ENCODE peak calls at places on chromosomes 16 and 17, in five cellular contexts. X is esophagus squamous epithelium, Y is Caco-2, D is Peyer's patch, U is cardiac muscle cell. E is an unnamed sample.

GRCh38 chr17:5241861-5242671 is 7.4 kb upstream of the SCIMP start:
- DNase-seq in X (no peak), D (peak; percentile 57), U (no peak), Y (no peak), E (no peak)

GRCh38 chr17:41919165-41919817 is 540 bp upstream of the ACLY start:
- DNase-seq in Y (peak; percentile 85), U (no peak), D (no peak), X (no peak), E (peak; percentile 41)

GRCh38 chr17:30173649-30174048 is 57.0 kb downstream of the NSRP1 start:
- DNase-seq in D (no peak), Y (no peak), X (no peak), U (no peak), E (no peak)

GRCh38 chr17:30323895-30324319 is 9.9 kb downstream of the TMIGD1 start:
- DNase-seq in X (no peak), D (no peak), Y (no peak), U (no peak), E (no peak)

GRCh38 chr16:50509521-50510341 is 38.5 kb upstream of the NKD1 start:
- DNase-seq in X (no peak), Y (no peak), U (peak; percentile 8), D (no peak), E (peak; percentile 26)

GRCh38 chr16:74999683-75000480 is 1.1 kb downstream of the ZNRF1 start:
- DNase-seq in U (peak; percentile 26), Y (peak; percentile 74), D (peak; percentile 69), X (no peak), E (peak; percentile 32)

GRCh38 chr16:20399185-20399584 is 5.4 kb downstream of the PDILT start:
- DNase-seq in D (no peak), X (no peak), U (no peak), Y (no peak), E (no peak)

GRCh38 chr17:59423137-59423703 is 91.8 kb downstream of the YPEL2 start:
- DNase-seq in U (peak; percentile 54), Y (no peak), D (no peak), X (no peak), E (peak; percentile 77)

GRCh38 chr17:45222273-45222993 is 748 bp downstream of the FMNL1 start:
- DNase-seq in Y (no peak), X (no peak), U (no peak), D (no peak), E (no peak)

GRCh38 chr16:85422374-85423185 is 190.5 kb upstream of the GSE1 start:
- DNase-seq in X (no peak), D (peak; percentile 93), Y (peak; percentile 98), U (peak; percentile 40), E (no peak)

GRCh38 chr16:89360760-89361435 is 129.5 kb downstream of the ANKRD11 start:
- DNase-seq in X (no peak), U (no peak), D (no peak), Y (no peak), E (no peak)

GRCh38 chr17:17134952-17135340 is 71.2 kb downstream of the PLD6 start:
- DNase-seq in U (no peak), X (no peak), D (no peak), Y (no peak), E (no peak)

GRCh38 chr17:4161179-4161559 is 18.2 kb downstream of the CYB5D2 start:
- DNase-seq in Y (peak; percentile 49), X (no peak), U (no peak), D (no peak), E (peak; percentile 98)

GRCh38 chr17:57913576-57914273 is 41.5 kb downstream of the CUEDC1 start:
- DNase-seq in Y (no peak), X (no peak), U (no peak), D (no peak), E (no peak)

GRCh38 chr17:50095626-50096037 is 481 bp downstream of the PDK2 start:
- DNase-seq in D (no peak), Y (no peak), U (peak; percentile 46), X (no peak), E (no peak)

GRCh38 chr17:29595107-29595942 is 2.4 kb downstream of the ANKRD13B start:
- DNase-seq in Y (no peak), X (no peak), D (no peak), U (no peak), E (no peak)

GRCh38 chr17:69473801-69474170 is 59.3 kb downstream of the MAP2K6 start:
- DNase-seq in Y (no peak), U (no peak), D (no peak), X (no peak), E (no peak)

GRCh38 chr17:37797206-37797605 is 52.3 kb upstream of the HNF1B start:
- DNase-seq in X (no peak), D (no peak), Y (no peak), U (no peak), E (no peak)

GRCh38 chr16:89623511-89624232 is 10.2 kb downstream of the DPEP1 start:
- DNase-seq in D (no peak), X (no peak), U (no peak), Y (no peak), E (peak; percentile 64)

GRCh38 chr17:38605852-38606645 is at the start of gene SRCIN1:
- DNase-seq in U (peak; percentile 65), Y (peak; percentile 86), D (peak; percentile 81), X (no peak), E (no peak)

GRCh38 chr17:12974319-12974661 is 43.5 kb downstream of the ELAC2 start:
- DNase-seq in D (no peak), X (no peak), Y (no peak), U (no peak), E (no peak)

GRCh38 chr17:31085563-31085962 is 9.2 kb upstream of the NF1 start:
- DNase-seq in Y (no peak), D (no peak), X (no peak), U (no peak), E (peak; percentile 27)

GRCh38 chr17:75877752-75878173 is 618 bp downstream of the TRIM47 start:
- DNase-seq in X (no peak), D (peak; percentile 91), Y (peak; percentile 78), U (peak; percentile 81), E (peak; percentile 87)

GRCh38 chr16:57304169-57305061 is 19.9 kb upstream of the PLLP start:
- DNase-seq in U (peak; percentile 19), Y (peak; percentile 98), D (no peak), X (no peak), E (peak; percentile 87)

GRCh38 chr16:80175011-80175410 is 365.8 kb upstream of the DYNLRB2 start:
- DNase-seq in Y (no peak), D (no peak), U (no peak), X (no peak), E (no peak)

GRCh38 chr16:12319464-12320030 is 343.0 kb downstream of the SNX29 start:
- DNase-seq in X (no peak), D (no peak), U (peak; percentile 29), Y (no peak), E (no peak)

GRCh38 chr16:35725949-35726348 is 2266.5 kb downstream of the TP53TG3F start:
- DNase-seq in X (no peak), D (no peak), Y (no peak), U (no peak), E (no peak)

GRCh38 chr17:39747745-39748144 is 10.0 kb downstream of the GRB7 start:
- DNase-seq in U (no peak), X (no peak), Y (no peak), D (no peak), E (no peak)
- H3K4me1 ChIP-seq in U (peaks cover 6% of the 10 kb centered on the region), X (peaks cover 15% of the 10 kb centered on the region), Y (peaks cover 9% of the 10 kb centered on the region), D (no peaks in the 10 kb centered on the region), E (peaks cover 7% of the 10 kb centered on the region)

GRCh38 chr17:82104797-82105416 is 6.9 kb upstream of the FASN start:
- DNase-seq in U (no peak), Y (no peak), D (no peak), X (no peak), E (peak; percentile 55)
- H3K4me1 ChIP-seq in U (peaks cover 31% of the 10 kb centered on the region), Y (peaks cover 75% of the 10 kb centered on the region), D (peaks cover 23% of the 10 kb centered on the region), X (peaks cover 91% of the 10 kb centered on the region), E (peaks cover 55% of the 10 kb centered on the region)

GRCh38 chr17:8101721-8102120 is 14.2 kb upstream of the ALOX12B start:
- DNase-seq in Y (no peak), D (no peak), U (no peak), X (no peak), E (no peak)

GRCh38 chr17:8105957-8106398 is 12.3 kb downstream of the ALOXE3 start:
- DNase-seq in X (no peak), Y (no peak), D (no peak), U (no peak), E (no peak)

GRCh38 chr17:8103549-8103948 is 14.8 kb downstream of the ALOXE3 start:
- DNase-seq in D (no peak), U (no peak), X (no peak), Y (no peak), E (no peak)

GRCh38 chr17:8100763-8101162 is 13.2 kb upstream of the ALOX12B start:
- DNase-seq in D (no peak), X (no peak), Y (no peak), U (no peak), E (no peak)

DNA sequence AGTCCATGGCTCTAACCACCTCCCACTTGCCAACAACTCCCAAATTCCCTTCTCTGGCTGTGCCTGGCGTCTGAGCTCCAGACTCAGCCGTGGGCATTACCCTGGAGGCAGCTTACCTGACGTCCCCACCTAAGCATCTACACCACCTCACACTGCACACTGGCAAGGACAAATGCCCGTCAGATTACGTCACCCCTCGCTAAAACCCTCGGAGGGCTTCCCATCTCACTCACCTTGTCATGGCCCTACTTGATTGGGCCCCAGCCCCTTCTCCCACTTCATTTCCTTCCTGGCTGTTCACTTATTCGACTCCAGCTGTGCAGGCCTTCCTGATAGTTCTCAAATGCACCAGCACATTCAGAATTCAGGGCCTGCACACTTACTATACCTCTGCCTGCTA is 13.4 kb downstream of the ALOXE3 start:
- DNase-seq in D (no peak), Y (no peak), U (no peak), X (no peak), E (no peak)
- H3K4me1 ChIP-seq in D (peaks cover 3% of the 10 kb centered on the region), Y (no peaks in the 10 kb centered on the region), U (peaks cover 5% of the 10 kb centered on the region), X (peaks cover 62% of the 10 kb centered on the region), E (peaks cover 2% of the 10 kb centered on the region)

DNA sequence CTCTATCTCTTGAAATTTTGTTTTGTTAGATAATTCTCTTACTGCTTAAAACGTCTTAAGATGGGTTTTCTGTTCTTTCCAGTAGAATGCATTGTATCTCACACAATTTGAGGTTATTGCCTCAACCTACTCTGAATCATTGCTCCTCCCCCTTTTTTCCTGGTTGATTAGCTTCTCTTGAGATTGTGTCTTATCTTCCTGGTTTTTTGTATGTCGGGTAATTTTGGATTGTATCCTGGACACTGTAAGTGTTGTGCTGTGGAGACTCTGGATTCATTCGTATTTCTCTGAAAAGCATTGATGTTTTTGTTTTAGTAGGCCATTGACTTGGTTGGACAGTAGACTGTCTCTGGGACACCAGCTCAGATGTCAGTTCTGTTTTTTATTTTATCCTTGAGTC is 26.1 kb downstream of the PRKCB start:
- DNase-seq in D (no peak), Y (no peak), X (no peak), U (no peak), E (no peak)
- H3K4me1 ChIP-seq in D (peaks cover 11% of the 10 kb centered on the region), Y (no peaks in the 10 kb centered on the region), X (peaks cover 4% of the 10 kb centered on the region), U (peaks cover 14% of the 10 kb centered on the region), E (no peaks in the 10 kb centered on the region)